ENCODE peak calls at places on chromosome 19, in seven cellular contexts. One of them, this sample, is unnamed.

GRCh38 chr19:14517840-14518505 is at the start of gene DNAJB1:
- DNase-seq in IMR-90: peak; percentile 64
- DNase-seq in AG04450: no peak
- DNase-seq in astrocyte: peak; percentile 47
- DNase-seq in K562: peak; percentile 89
- DNase-seq in foreskin fibroblast: peak; percentile 94
- DNase-seq in tibial artery: peak; percentile 93
- DNase-seq in this sample: peak; percentile 74

GRCh38 chr19:18294467-18294864 is 13.0 kb upstream of the JUND start:
- DNase-seq in IMR-90: no peak
- DNase-seq in AG04450: no peak
- DNase-seq in astrocyte: no peak
- DNase-seq in K562: peak; percentile 15
- DNase-seq in foreskin fibroblast: peak; percentile 59
- DNase-seq in tibial artery: no peak
- DNase-seq in this sample: no peak

GRCh38 chr19:35905178-35905727 is 2.8 kb downstream of the TYROBP start:
- DNase-seq in IMR-90: peak; percentile 50
- DNase-seq in AG04450: no peak
- DNase-seq in astrocyte: no peak
- DNase-seq in K562: no peak
- DNase-seq in foreskin fibroblast: peak; percentile 50
- DNase-seq in tibial artery: no peak
- DNase-seq in this sample: no peak

GRCh38 chr19:35773020-35773809 is 2.1 kb upstream of the ARHGAP33 start:
- DNase-seq in IMR-90: peak; percentile 23
- DNase-seq in AG04450: no peak
- DNase-seq in astrocyte: peak; percentile 12
- DNase-seq in K562: no peak
- DNase-seq in foreskin fibroblast: peak; percentile 48
- DNase-seq in tibial artery: no peak
- DNase-seq in this sample: peak; percentile 54

GRCh38 chr19:2852598-2852997 is 11.3 kb downstream of the ZNF555 start:
- DNase-seq in IMR-90: no peak
- DNase-seq in AG04450: no peak
- DNase-seq in astrocyte: no peak
- DNase-seq in K562: no peak
- DNase-seq in foreskin fibroblast: no peak
- DNase-seq in tibial artery: no peak
- DNase-seq in this sample: no peak

GRCh38 chr19:16676101-16676798 is 15.3 kb downstream of the TMEM38A start:
- DNase-seq in IMR-90: no peak
- DNase-seq in AG04450: no peak
- DNase-seq in astrocyte: no peak
- DNase-seq in K562: no peak
- DNase-seq in foreskin fibroblast: no peak
- DNase-seq in tibial artery: no peak
- DNase-seq in this sample: no peak

GRCh38 chr19:15260939-15261338 is 28.7 kb upstream of the EPHX3 start:
- DNase-seq in IMR-90: no peak
- DNase-seq in AG04450: no peak
- DNase-seq in astrocyte: no peak
- DNase-seq in K562: no peak
- DNase-seq in foreskin fibroblast: peak; percentile 30
- DNase-seq in tibial artery: no peak
- DNase-seq in this sample: peak; percentile 33

GRCh38 chr19:23321953-23322549 is 71.9 kb upstream of the ZNF724 start:
- DNase-seq in IMR-90: no peak
- DNase-seq in AG04450: no peak
- DNase-seq in astrocyte: no peak
- DNase-seq in K562: no peak
- DNase-seq in foreskin fibroblast: peak; percentile 3
- DNase-seq in tibial artery: no peak
- DNase-seq in this sample: no peak

GRCh38 chr19:14632286-14632685 is 42.4 kb downstream of the ADGRE3 start:
- DNase-seq in IMR-90: peak; percentile 15
- DNase-seq in AG04450: no peak
- DNase-seq in astrocyte: no peak
- DNase-seq in K562: peak; percentile 86
- DNase-seq in foreskin fibroblast: peak; percentile 8
- DNase-seq in tibial artery: no peak
- DNase-seq in this sample: peak; percentile 24

GRCh38 chr19:18769989-18770528 is 21.0 kb downstream of the COMP start:
- DNase-seq in IMR-90: no peak
- DNase-seq in AG04450: no peak
- DNase-seq in astrocyte: no peak
- DNase-seq in K562: no peak
- DNase-seq in foreskin fibroblast: no peak
- DNase-seq in tibial artery: no peak
- DNase-seq in this sample: no peak

GRCh38 chr19:20863176-20863575 is 59.9 kb upstream of the ZNF85 start:
- DNase-seq in IMR-90: no peak
- DNase-seq in AG04450: no peak
- DNase-seq in astrocyte: no peak
- DNase-seq in K562: no peak
- DNase-seq in foreskin fibroblast: no peak
- DNase-seq in tibial artery: no peak
- DNase-seq in this sample: no peak

GRCh38 chr19:53907193-53907581 is 1.9 kb upstream of the CACNG7 start:
- DNase-seq in IMR-90: no peak
- DNase-seq in AG04450: no peak
- DNase-seq in astrocyte: no peak
- DNase-seq in K562: no peak
- DNase-seq in foreskin fibroblast: no peak
- DNase-seq in tibial artery: no peak
- DNase-seq in this sample: no peak

GRCh38 chr19:45781282-45782161 is 768 bp downstream of the DMPK start:
- DNase-seq in IMR-90: no peak
- DNase-seq in AG04450: no peak
- DNase-seq in astrocyte: no peak
- DNase-seq in K562: no peak
- DNase-seq in foreskin fibroblast: peak; percentile 56
- DNase-seq in tibial artery: peak; percentile 82
- DNase-seq in this sample: no peak

GRCh38 chr19:48554385-48555091 is 2.6 kb downstream of the SULT2B1 start:
- DNase-seq in IMR-90: no peak
- DNase-seq in AG04450: no peak
- DNase-seq in astrocyte: no peak
- DNase-seq in K562: no peak
- DNase-seq in foreskin fibroblast: peak; percentile 7
- DNase-seq in tibial artery: no peak
- DNase-seq in this sample: no peak

GRCh38 chr19:48553676-48554384 is 1.9 kb downstream of the SULT2B1 start:
- DNase-seq in IMR-90: peak; percentile 86
- DNase-seq in AG04450: no peak
- DNase-seq in astrocyte: peak; percentile 39
- DNase-seq in K562: peak; percentile 81
- DNase-seq in foreskin fibroblast: peak; percentile 93
- DNase-seq in tibial artery: no peak
- DNase-seq in this sample: peak; percentile 70

GRCh38 chr19:48552406-48553322 is 692 bp downstream of the SULT2B1 start:
- DNase-seq in IMR-90: no peak
- DNase-seq in AG04450: no peak
- DNase-seq in astrocyte: no peak
- DNase-seq in K562: no peak
- DNase-seq in foreskin fibroblast: peak; percentile 16
- DNase-seq in tibial artery: no peak
- DNase-seq in this sample: no peak

GRCh38 chr19:48549380-48549779 is 2.6 kb upstream of the SULT2B1 start:
- DNase-seq in IMR-90: no peak
- DNase-seq in AG04450: no peak
- DNase-seq in astrocyte: no peak
- DNase-seq in K562: no peak
- DNase-seq in foreskin fibroblast: no peak
- DNase-seq in tibial artery: no peak
- DNase-seq in this sample: no peak

GRCh38 chr19:48551437-48552302 is at the start of gene SULT2B1:
- DNase-seq in IMR-90: no peak
- DNase-seq in AG04450: no peak
- DNase-seq in astrocyte: no peak
- DNase-seq in K562: no peak
- DNase-seq in foreskin fibroblast: no peak
- DNase-seq in tibial artery: no peak
- DNase-seq in this sample: no peak
- H3K4me3 ChIP-seq in IMR-90: no peak within 1 kb of the TSS
- H3K4me3 ChIP-seq in AG04450: no peak within 1 kb of the TSS
- H3K4me3 ChIP-seq in astrocyte: no peak within 1 kb of the TSS
- H3K4me3 ChIP-seq in K562: no peak within 1 kb of the TSS
- H3K4me3 ChIP-seq in foreskin fibroblast: no peak within 1 kb of the TSS
- H3K4me3 ChIP-seq in tibial artery: no peak within 1 kb of the TSS
- H3K4me3 ChIP-seq in this sample: no peak within 1 kb of the TSS

DNA sequence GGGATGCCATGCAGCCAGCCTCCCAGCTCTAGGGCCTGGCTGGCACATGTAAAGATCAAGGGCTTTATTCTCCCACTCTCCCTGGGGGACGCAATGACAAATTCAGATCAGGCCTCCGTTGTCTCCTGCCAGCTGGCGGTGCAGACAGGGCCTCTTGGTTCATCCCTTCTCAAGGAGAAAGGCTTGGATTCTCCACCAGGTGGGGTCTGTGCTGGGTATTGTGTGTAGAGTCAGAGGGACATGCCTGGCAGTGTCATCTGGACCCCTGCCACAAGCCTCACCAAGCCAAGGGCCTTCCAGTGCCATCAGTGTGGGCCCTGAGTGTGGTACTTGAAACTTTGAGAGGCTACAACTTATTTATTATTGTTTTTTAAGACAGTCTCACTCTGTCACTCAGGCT is 8.4 kb upstream of the PTPRS start:
- DNase-seq in IMR-90: no peak
- DNase-seq in AG04450: no peak
- DNase-seq in astrocyte: no peak
- DNase-seq in K562: no peak
- DNase-seq in foreskin fibroblast: no peak
- DNase-seq in tibial artery: no peak
- DNase-seq in this sample: no peak
- TF ChIP-seq CTCF in IMR-90: no peak
- TF ChIP-seq CTCF in AG04450: no peak
- TF ChIP-seq CTCF in astrocyte: no peak
- TF ChIP-seq CTCF in K562: peak; percentile 17
- TF ChIP-seq CTCF in foreskin fibroblast: no peak
- TF ChIP-seq CTCF in tibial artery: no peak
- TF ChIP-seq CTCF in this sample: no peak

GRCh38 chr19:57245066-57245465 is 4.6 kb downstream of the ZNF805 start:
- DNase-seq in IMR-90: no peak
- DNase-seq in AG04450: no peak
- DNase-seq in astrocyte: no peak
- DNase-seq in K562: no peak
- DNase-seq in foreskin fibroblast: no peak
- DNase-seq in tibial artery: no peak
- DNase-seq in this sample: no peak

GRCh38 chr19:57244513-57244912 is 4.1 kb downstream of the ZNF805 start:
- DNase-seq in IMR-90: no peak
- DNase-seq in AG04450: no peak
- DNase-seq in astrocyte: no peak
- DNase-seq in K562: no peak
- DNase-seq in foreskin fibroblast: no peak
- DNase-seq in tibial artery: no peak
- DNase-seq in this sample: no peak

GRCh38 chr19:57245959-57246358 is 5.5 kb downstream of the ZNF805 start:
- DNase-seq in IMR-90: no peak
- DNase-seq in AG04450: no peak
- DNase-seq in astrocyte: no peak
- DNase-seq in K562: no peak
- DNase-seq in foreskin fibroblast: no peak
- DNase-seq in tibial artery: no peak
- DNase-seq in this sample: no peak

GRCh38 chr19:57248646-57249045 is 8.2 kb downstream of the ZNF805 start:
- DNase-seq in IMR-90: no peak
- DNase-seq in AG04450: no peak
- DNase-seq in astrocyte: no peak
- DNase-seq in K562: no peak
- DNase-seq in foreskin fibroblast: no peak
- DNase-seq in tibial artery: no peak
- DNase-seq in this sample: no peak

DNA sequence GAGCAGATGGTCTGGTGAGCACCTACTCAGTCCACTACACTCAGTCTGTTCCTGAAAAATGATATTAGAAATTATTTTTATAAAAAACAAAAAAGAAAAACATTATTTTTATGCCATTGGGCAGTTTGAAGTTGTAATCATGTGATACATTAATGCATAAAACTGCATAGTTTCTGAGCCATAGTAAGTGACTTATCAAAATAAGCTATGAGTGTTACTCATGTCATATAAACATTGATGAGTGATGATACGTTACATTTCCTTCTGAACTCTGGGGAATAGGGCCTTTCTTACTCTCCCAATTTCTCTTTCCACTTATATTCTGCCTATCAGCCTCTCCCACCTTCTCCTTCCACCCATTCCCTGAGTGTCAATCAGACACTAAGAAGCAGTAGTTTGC is 8.9 kb downstream of the ZNF805 start:
- DNase-seq in IMR-90: peak; percentile 47
- DNase-seq in AG04450: no peak
- DNase-seq in astrocyte: no peak
- DNase-seq in K562: no peak
- DNase-seq in foreskin fibroblast: peak; percentile 15
- DNase-seq in tibial artery: no peak
- DNase-seq in this sample: no peak
- H3K4me3 ChIP-seq in IMR-90: no peak overlapping the region
- H3K4me3 ChIP-seq in AG04450: no peak overlapping the region
- H3K4me3 ChIP-seq in astrocyte: no peak overlapping the region
- H3K4me3 ChIP-seq in K562: no peak overlapping the region
- H3K4me3 ChIP-seq in foreskin fibroblast: no peak overlapping the region
- H3K4me3 ChIP-seq in tibial artery: no peak overlapping the region
- H3K4me3 ChIP-seq in this sample: no peak overlapping the region

GRCh38 chr19:55676889-55677505 is 2.0 kb downstream of the EPN1 start:
- DNase-seq in IMR-90: no peak
- DNase-seq in AG04450: no peak
- DNase-seq in astrocyte: no peak
- DNase-seq in K562: no peak
- DNase-seq in foreskin fibroblast: no peak
- DNase-seq in tibial artery: no peak
- DNase-seq in this sample: no peak

GRCh38 chr19:55674841-55675660 is at the start of gene EPN1:
- DNase-seq in IMR-90: peak; percentile 96
- DNase-seq in AG04450: peak; percentile 91
- DNase-seq in astrocyte: peak; percentile 91
- DNase-seq in K562: peak; percentile 90
- DNase-seq in foreskin fibroblast: peak; percentile 99
- DNase-seq in tibial artery: peak; percentile 98
- DNase-seq in this sample: peak; percentile 96

GRCh38 chr19:55677572-55678028 is 2.6 kb downstream of the EPN1 start:
- DNase-seq in IMR-90: no peak
- DNase-seq in AG04450: no peak
- DNase-seq in astrocyte: no peak
- DNase-seq in K562: peak; percentile 31
- DNase-seq in foreskin fibroblast: no peak
- DNase-seq in tibial artery: no peak
- DNase-seq in this sample: no peak

GRCh38 chr19:55675661-55676354 is 782 bp downstream of the EPN1 start:
- DNase-seq in IMR-90: no peak
- DNase-seq in AG04450: no peak
- DNase-seq in astrocyte: no peak
- DNase-seq in K562: no peak
- DNase-seq in foreskin fibroblast: no peak
- DNase-seq in tibial artery: no peak
- DNase-seq in this sample: no peak

DNA sequence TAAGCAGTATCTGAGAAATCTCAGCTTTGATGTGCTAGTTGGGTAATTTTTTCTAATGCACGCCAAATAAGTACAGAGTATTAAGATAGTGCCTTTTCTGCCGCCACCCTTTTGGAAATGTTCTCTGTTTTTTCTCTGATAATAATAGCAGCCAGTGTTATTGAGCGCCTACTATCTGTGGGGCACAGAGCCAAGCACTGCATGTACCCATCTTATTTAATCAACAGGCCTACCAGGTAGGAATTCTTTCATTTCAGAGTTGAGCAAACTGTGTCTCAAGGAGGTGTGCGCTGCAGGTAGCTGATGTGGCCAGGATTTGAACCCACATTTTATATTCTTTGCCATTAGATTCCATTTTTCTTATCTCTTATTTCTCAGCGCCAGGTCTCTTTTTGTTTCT is 1.4 kb downstream of the EPN1 start:
- DNase-seq in IMR-90: peak; percentile 13
- DNase-seq in AG04450: no peak
- DNase-seq in astrocyte: no peak
- DNase-seq in K562: no peak
- DNase-seq in foreskin fibroblast: peak; percentile 60
- DNase-seq in tibial artery: no peak
- DNase-seq in this sample: peak; percentile 31
- TF ChIP-seq CTCF in IMR-90: peak; percentile 19
- TF ChIP-seq CTCF in AG04450: peak; percentile 5
- TF ChIP-seq CTCF in astrocyte: no peak
- TF ChIP-seq CTCF in K562: no peak
- TF ChIP-seq CTCF in foreskin fibroblast: no peak
- TF ChIP-seq CTCF in tibial artery: no peak
- TF ChIP-seq CTCF in this sample: peak; percentile 22